ENCODE peak calls at places on chromosomes 12 and 14, in eight cellular contexts. One of them, this sample, is unnamed.

GRCh38 chr12:118361889-118362288 is 10.8 kb downstream of the TAOK3 start:
- DNase-seq in A172: no peak
- DNase-seq in GM12865: no peak
- DNase-seq in body of pancreas: no peak
- DNase-seq in EL: no peak
- DNase-seq in uterus: no peak
- DNase-seq in activated naive CD4-positive, alpha-beta T cell treated with Interleukin-2 at 50 U/mL for 16 hours: no peak
- DNase-seq in iris pigment epithelial cell: peak
- DNase-seq in this sample: no peak

GRCh38 chr14:64109821-64110554 is 184.2 kb downstream of the ESR2 start:
- DNase-seq in iris pigment epithelial cell: peak
- DNase-seq in body of pancreas: no peak
- DNase-seq in EL: peak
- DNase-seq in GM12865: no peak
- DNase-seq in A172: no peak
- DNase-seq in uterus: no peak
- DNase-seq in activated naive CD4-positive, alpha-beta T cell treated with Interleukin-2 at 50 U/mL for 16 hours: no peak
- DNase-seq in this sample: no peak

GRCh38 chr14:61555056-61555838 is 140.1 kb upstream of the HIF1A start:
- DNase-seq in body of pancreas: no peak
- DNase-seq in activated naive CD4-positive, alpha-beta T cell treated with Interleukin-2 at 50 U/mL for 16 hours: no peak
- DNase-seq in EL: peak
- DNase-seq in iris pigment epithelial cell: peak
- DNase-seq in GM12865: no peak
- DNase-seq in A172: no peak
- DNase-seq in uterus: no peak
- DNase-seq in this sample: no peak

GRCh38 chr12:69915964-69916363 is 90.9 kb downstream of the MYRFL start:
- DNase-seq in iris pigment epithelial cell: no peak
- DNase-seq in EL: no peak
- DNase-seq in A172: no peak
- DNase-seq in uterus: no peak
- DNase-seq in body of pancreas: no peak
- DNase-seq in activated naive CD4-positive, alpha-beta T cell treated with Interleukin-2 at 50 U/mL for 16 hours: no peak
- DNase-seq in GM12865: no peak
- DNase-seq in this sample: no peak

GRCh38 chr12:51759175-51759574 is 89.3 kb downstream of the FIGNL2 start:
- DNase-seq in activated naive CD4-positive, alpha-beta T cell treated with Interleukin-2 at 50 U/mL for 16 hours: no peak
- DNase-seq in iris pigment epithelial cell: peak
- DNase-seq in A172: peak
- DNase-seq in GM12865: no peak
- DNase-seq in uterus: no peak
- DNase-seq in EL: peak
- DNase-seq in body of pancreas: no peak
- DNase-seq in this sample: no peak

GRCh38 chr12:45914090-45914489 is 76.3 kb downstream of the SCAF11 start:
- DNase-seq in activated naive CD4-positive, alpha-beta T cell treated with Interleukin-2 at 50 U/mL for 16 hours: no peak
- DNase-seq in body of pancreas: no peak
- DNase-seq in EL: peak
- DNase-seq in iris pigment epithelial cell: peak
- DNase-seq in A172: peak
- DNase-seq in uterus: no peak
- DNase-seq in GM12865: peak
- DNase-seq in this sample: no peak

GRCh38 chr14:23446291-23446851 is 10.9 kb upstream of the MYH7 start:
- DNase-seq in EL: no peak
- DNase-seq in iris pigment epithelial cell: no peak
- DNase-seq in GM12865: no peak
- DNase-seq in A172: no peak
- DNase-seq in body of pancreas: no peak
- DNase-seq in activated naive CD4-positive, alpha-beta T cell treated with Interleukin-2 at 50 U/mL for 16 hours: no peak
- DNase-seq in uterus: no peak
- DNase-seq in this sample: no peak

GRCh38 chr12:22459872-22460490 is 84.4 kb downstream of the C2CD5 start:
- DNase-seq in EL: peak
- DNase-seq in activated naive CD4-positive, alpha-beta T cell treated with Interleukin-2 at 50 U/mL for 16 hours: no peak
- DNase-seq in GM12865: peak
- DNase-seq in A172: peak
- DNase-seq in body of pancreas: no peak
- DNase-seq in iris pigment epithelial cell: peak
- DNase-seq in uterus: no peak
- DNase-seq in this sample: peak

GRCh38 chr14:101241147-101241546 is 320.1 kb upstream of the DIO3 start:
- DNase-seq in iris pigment epithelial cell: no peak
- DNase-seq in body of pancreas: no peak
- DNase-seq in activated naive CD4-positive, alpha-beta T cell treated with Interleukin-2 at 50 U/mL for 16 hours: no peak
- DNase-seq in uterus: no peak
- DNase-seq in A172: no peak
- DNase-seq in EL: no peak
- DNase-seq in GM12865: no peak
- DNase-seq in this sample: no peak

GRCh38 chr12:14278294-14278953 is 87.1 kb upstream of the ATF7IP start:
- DNase-seq in EL: no peak
- DNase-seq in A172: no peak
- DNase-seq in iris pigment epithelial cell: no peak
- DNase-seq in GM12865: peak
- DNase-seq in uterus: peak
- DNase-seq in activated naive CD4-positive, alpha-beta T cell treated with Interleukin-2 at 50 U/mL for 16 hours: no peak
- DNase-seq in body of pancreas: no peak
- DNase-seq in this sample: no peak

GRCh38 chr12:54749191-54749818 is 101.1 kb upstream of the DCD start:
- DNase-seq in iris pigment epithelial cell: peak
- DNase-seq in A172: peak
- DNase-seq in body of pancreas: peak
- DNase-seq in GM12865: peak
- DNase-seq in uterus: no peak
- DNase-seq in EL: peak
- DNase-seq in activated naive CD4-positive, alpha-beta T cell treated with Interleukin-2 at 50 U/mL for 16 hours: no peak
- DNase-seq in this sample: peak

GRCh38 chr14:99561827-99562226 is 42.2 kb downstream of the CCDC85C start:
- DNase-seq in GM12865: no peak
- DNase-seq in uterus: no peak
- DNase-seq in A172: no peak
- DNase-seq in iris pigment epithelial cell: no peak
- DNase-seq in body of pancreas: peak
- DNase-seq in EL: no peak
- DNase-seq in activated naive CD4-positive, alpha-beta T cell treated with Interleukin-2 at 50 U/mL for 16 hours: no peak
- DNase-seq in this sample: no peak

GRCh38 chr14:100567009-100567876 is 20.0 kb downstream of the BEGAIN start:
- DNase-seq in body of pancreas: peak
- DNase-seq in GM12865: no peak
- DNase-seq in iris pigment epithelial cell: no peak
- DNase-seq in A172: no peak
- DNase-seq in uterus: no peak
- DNase-seq in activated naive CD4-positive, alpha-beta T cell treated with Interleukin-2 at 50 U/mL for 16 hours: no peak
- DNase-seq in EL: no peak
- DNase-seq in this sample: no peak

GRCh38 chr14:69259531-69260245 is at the start of gene GALNT16:
- DNase-seq in iris pigment epithelial cell: peak
- DNase-seq in body of pancreas: no peak
- DNase-seq in GM12865: no peak
- DNase-seq in EL: peak
- DNase-seq in uterus: no peak
- DNase-seq in A172: peak
- DNase-seq in activated naive CD4-positive, alpha-beta T cell treated with Interleukin-2 at 50 U/mL for 16 hours: no peak
- DNase-seq in this sample: peak

GRCh38 chr12:70989232-70989631 is 68.7 kb upstream of the PTPRR start:
- DNase-seq in A172: no peak
- DNase-seq in EL: no peak
- DNase-seq in activated naive CD4-positive, alpha-beta T cell treated with Interleukin-2 at 50 U/mL for 16 hours: no peak
- DNase-seq in uterus: no peak
- DNase-seq in body of pancreas: no peak
- DNase-seq in iris pigment epithelial cell: peak
- DNase-seq in GM12865: no peak
- DNase-seq in this sample: no peak

GRCh38 chr12:66130267-66131066 is at the start of gene LLPH:
- DNase-seq in GM12865: peak
- DNase-seq in A172: peak
- DNase-seq in activated naive CD4-positive, alpha-beta T cell treated with Interleukin-2 at 50 U/mL for 16 hours: peak
- DNase-seq in uterus: peak
- DNase-seq in EL: peak
- DNase-seq in body of pancreas: peak
- DNase-seq in iris pigment epithelial cell: peak
- DNase-seq in this sample: peak

GRCh38 chr12:47777741-47778558 is 4.9 kb downstream of the SLC48A1 start:
- DNase-seq in iris pigment epithelial cell: no peak
- DNase-seq in uterus: no peak
- DNase-seq in body of pancreas: no peak
- DNase-seq in activated naive CD4-positive, alpha-beta T cell treated with Interleukin-2 at 50 U/mL for 16 hours: no peak
- DNase-seq in GM12865: no peak
- DNase-seq in EL: no peak
- DNase-seq in A172: no peak
- DNase-seq in this sample: no peak

GRCh38 chr12:78746001-78746400 is 118.6 kb upstream of the SYT1 start:
- DNase-seq in activated naive CD4-positive, alpha-beta T cell treated with Interleukin-2 at 50 U/mL for 16 hours: no peak
- DNase-seq in GM12865: no peak
- DNase-seq in EL: no peak
- DNase-seq in A172: no peak
- DNase-seq in uterus: no peak
- DNase-seq in body of pancreas: no peak
- DNase-seq in iris pigment epithelial cell: no peak
- DNase-seq in this sample: no peak

GRCh38 chr12:77131977-77132490 is 66.7 kb upstream of the E2F7 start:
- DNase-seq in uterus: no peak
- DNase-seq in iris pigment epithelial cell: no peak
- DNase-seq in GM12865: no peak
- DNase-seq in A172: no peak
- DNase-seq in EL: no peak
- DNase-seq in body of pancreas: no peak
- DNase-seq in activated naive CD4-positive, alpha-beta T cell treated with Interleukin-2 at 50 U/mL for 16 hours: no peak
- DNase-seq in this sample: no peak

GRCh38 chr12:108784270-108784669 is 53.0 kb upstream of the CORO1C start:
- DNase-seq in GM12865: no peak
- DNase-seq in body of pancreas: no peak
- DNase-seq in iris pigment epithelial cell: no peak
- DNase-seq in uterus: no peak
- DNase-seq in A172: no peak
- DNase-seq in activated naive CD4-positive, alpha-beta T cell treated with Interleukin-2 at 50 U/mL for 16 hours: no peak
- DNase-seq in EL: no peak
- DNase-seq in this sample: no peak

GRCh38 chr14:70004791-70005190 is 125.6 kb downstream of the SMOC1 start:
- DNase-seq in iris pigment epithelial cell: peak
- DNase-seq in body of pancreas: no peak
- DNase-seq in uterus: no peak
- DNase-seq in EL: no peak
- DNase-seq in activated naive CD4-positive, alpha-beta T cell treated with Interleukin-2 at 50 U/mL for 16 hours: no peak
- DNase-seq in GM12865: no peak
- DNase-seq in A172: no peak
- DNase-seq in this sample: no peak

This sample was measured in endothelial cell of umbilical vein.